ENCODE peak calls at places on chromosome 19, in six cellular contexts. O is uterus, K is ACHN, I is lower lobe of right lung, P is T-cell, B is GM23248. X is an unnamed sample.
A peak's percentile ranks its signal among the peaks of the same experiment; 100 is the strongest.

GRCh38 chr19:52190679-52191293 is 934 bp downstream of the PPP2R1A start:
- DNase-seq in O (no peak), K (peak; percentile 32), B (peak; percentile 61), I (peak; percentile 55), P (no peak), X (peak; percentile 58)

GRCh38 chr19:12521996-12522395 is 29.3 kb downstream of the ZNF564 start:
- DNase-seq in K (no peak), O (no peak), I (no peak), B (no peak), P (no peak), X (no peak)

GRCh38 chr19:932647-933552 is 7.1 kb downstream of the ARID3A start:
- DNase-seq in B (peak; percentile 97), O (peak; percentile 80), P (peak; percentile 40), K (no peak), I (peak; percentile 75), X (peak; percentile 97)

GRCh38 chr19:6464070-6464873 is at the start of gene CRB3:
- DNase-seq in I (peak; percentile 93), P (peak; percentile 42), K (peak; percentile 62), B (no peak), O (no peak), X (no peak)

GRCh38 chr19:13086341-13086740 is 16.3 kb downstream of the LYL1 start:
- DNase-seq in P (no peak), K (no peak), O (no peak), B (no peak), I (no peak), X (no peak)

GRCh38 chr19:49071860-49072547 is 495 bp downstream of the KCNA7 start:
- DNase-seq in I (no peak), O (no peak), B (peak; percentile 45), P (no peak), K (no peak), X (peak; percentile 66)

GRCh38 chr19:11322269-11323024 is 17.0 kb downstream of the RAB3D start:
- DNase-seq in B (no peak), K (no peak), P (no peak), O (no peak), I (no peak), X (no peak)

GRCh38 chr19:17950310-17951150 is 16.4 kb upstream of the KCNN1 start:
- DNase-seq in I (no peak), P (peak; percentile 29), B (peak; percentile 24), K (no peak), O (no peak), X (no peak)

GRCh38 chr19:54459282-54460229 is 4.0 kb downstream of the LENG9 start:
- DNase-seq in I (no peak), O (no peak), B (peak; percentile 50), K (no peak), P (no peak), X (no peak)

GRCh38 chr19:1383311-1384084 is at the start of gene NDUFS7:
- DNase-seq in O (peak; percentile 89), B (peak; percentile 93), P (peak; percentile 95), I (peak; percentile 92), K (peak; percentile 85), X (peak; percentile 93)

GRCh38 chr19:14979498-14980255 is at the start of gene SLC1A6:
- DNase-seq in B (peak; percentile 3), K (no peak), I (no peak), O (no peak), P (no peak), X (no peak)

GRCh38 chr19:46607441-46607841 is 6.3 kb downstream of the CALM3 start:
- DNase-seq in K (no peak), B (no peak), P (no peak), O (no peak), I (peak; percentile 27), X (no peak)

GRCh38 chr19:16074488-16075365 is 1.6 kb upstream of the TPM4 start:
- DNase-seq in I (peak; percentile 24), P (no peak), O (no peak), B (no peak), K (no peak), X (no peak)

GRCh38 chr19:31350033-31350692 is 927 bp upstream of the TSHZ3 start:
- DNase-seq in B (peak; percentile 69), O (peak; percentile 69), I (no peak), P (no peak), K (peak; percentile 36), X (no peak)

GRCh38 chr19:7981661-7982060 is 23.8 kb downstream of the ELAVL1 start:
- DNase-seq in B (no peak), I (peak; percentile 30), O (no peak), K (no peak), P (no peak), X (no peak)

GRCh38 chr19:44841255-44841654 is 4.8 kb upstream of the NECTIN2 start:
- DNase-seq in I (peak; percentile 82), B (no peak), P (no peak), K (no peak), O (no peak), X (no peak)

GRCh38 chr19:6663236-6664187 is 6.4 kb downstream of the TNFSF14 start:
- DNase-seq in B (peak; percentile 53), K (no peak), I (no peak), O (no peak), P (no peak), X (no peak)

GRCh38 chr19:52941941-52942370 is 18.7 kb upstream of the ZNF888 start:
- DNase-seq in K (no peak), P (no peak), O (peak; percentile 41), B (peak; percentile 63), I (peak; percentile 64), X (peak; percentile 22)

GRCh38 chr19:30325657-30326056 is 46.5 kb upstream of the ZNF536 start:
- DNase-seq in P (no peak), I (no peak), K (no peak), O (no peak), B (no peak), X (no peak)

GRCh38 chr19:38401148-38401547 is 1.7 kb upstream of the FAM98C start:
- DNase-seq in O (no peak), K (no peak), P (no peak), B (peak; percentile 60), I (no peak), X (peak; percentile 48)

GRCh38 chr19:39008137-39008536 is 24.2 kb downstream of the FBXO27 start:
- DNase-seq in P (no peak), I (no peak), K (no peak), O (no peak), B (no peak), X (no peak)

GRCh38 chr19:3268326-3268725 is 43.9 kb downstream of the CELF5 start:
- DNase-seq in B (no peak), P (no peak), K (no peak), I (no peak), O (no peak), X (no peak)

GRCh38 chr19:13189600-13189999 is 39.4 kb downstream of the IER2 start:
- DNase-seq in K (no peak), B (no peak), P (no peak), O (no peak), I (no peak), X (peak; percentile 37)

GRCh38 chr19:33052352-33052972 is 12.2 kb downstream of the RHPN2 start:
- DNase-seq in O (peak; percentile 67), I (no peak), K (peak; percentile 24), B (peak; percentile 69), P (no peak), X (peak; percentile 68)

GRCh38 chr19:12733369-12733896 is 1.1 kb downstream of the TRIR start:
- DNase-seq in K (peak; percentile 34), O (no peak), P (no peak), I (no peak), B (peak; percentile 85), X (peak; percentile 55)